ENCODE peak calls at places on chromosomes 5 and 9, in six cellular contexts. One of them, this sample, is unnamed.

GRCh38 chr5:78530342-78531096 is 118.1 kb downstream of the LHFPL2 start:
- DNase-seq in spleen: no peak
- DNase-seq in stomach: no peak
- DNase-seq in adrenal gland: peak
- DNase-seq in gastrocnemius medialis: no peak
- DNase-seq in GM12865: peak
- DNase-seq in this sample: no peak

GRCh38 chr5:14244721-14245518 is 101.8 kb downstream of the TRIO start:
- DNase-seq in spleen: no peak
- DNase-seq in stomach: no peak
- DNase-seq in adrenal gland: no peak
- DNase-seq in gastrocnemius medialis: no peak
- DNase-seq in GM12865: no peak
- DNase-seq in this sample: no peak

GRCh38 chr9:93122721-93123221 is 11.3 kb downstream of the NINJ1 start:
- DNase-seq in spleen: peak
- DNase-seq in stomach: no peak
- DNase-seq in adrenal gland: peak
- DNase-seq in gastrocnemius medialis: peak
- DNase-seq in GM12865: no peak
- DNase-seq in this sample: peak

GRCh38 chr9:108094676-108094993 is 605.1 kb upstream of the KLF4 start:
- DNase-seq in spleen: no peak
- DNase-seq in stomach: no peak
- DNase-seq in adrenal gland: no peak
- DNase-seq in gastrocnemius medialis: no peak
- DNase-seq in GM12865: no peak
- DNase-seq in this sample: no peak

GRCh38 chr5:37495210-37495609 is 116.1 kb downstream of the WDR70 start:
- DNase-seq in spleen: no peak
- DNase-seq in stomach: no peak
- DNase-seq in adrenal gland: no peak
- DNase-seq in gastrocnemius medialis: no peak
- DNase-seq in GM12865: no peak
- DNase-seq in this sample: no peak

GRCh38 chr5:92962752-92963151 is 618.3 kb downstream of the NR2F1-AS1 start:
- DNase-seq in spleen: no peak
- DNase-seq in stomach: no peak
- DNase-seq in adrenal gland: no peak
- DNase-seq in gastrocnemius medialis: no peak
- DNase-seq in GM12865: no peak
- DNase-seq in this sample: peak

GRCh38 chr5:147216552-147217154 is 18.2 kb upstream of the STK32A start:
- DNase-seq in spleen: no peak
- DNase-seq in stomach: no peak
- DNase-seq in adrenal gland: no peak
- DNase-seq in gastrocnemius medialis: no peak
- DNase-seq in GM12865: peak
- DNase-seq in this sample: no peak

GRCh38 chr5:154830219-154830595 is 20.2 kb downstream of the FAXDC2 start:
- DNase-seq in spleen: no peak
- DNase-seq in stomach: no peak
- DNase-seq in adrenal gland: no peak
- DNase-seq in gastrocnemius medialis: no peak
- DNase-seq in GM12865: no peak
- DNase-seq in this sample: no peak

GRCh38 chr9:91903126-91903911 is 46.7 kb downstream of the ROR2 start:
- DNase-seq in spleen: no peak
- DNase-seq in stomach: no peak
- DNase-seq in adrenal gland: no peak
- DNase-seq in gastrocnemius medialis: no peak
- DNase-seq in GM12865: no peak
- DNase-seq in this sample: no peak

GRCh38 chr5:63409737-63410136 is 552.5 kb downstream of the HTR1A start:
- DNase-seq in spleen: no peak
- DNase-seq in stomach: no peak
- DNase-seq in adrenal gland: no peak
- DNase-seq in gastrocnemius medialis: no peak
- DNase-seq in GM12865: no peak
- DNase-seq in this sample: no peak

GRCh38 chr9:79731483-79731882 is 159.7 kb downstream of the TLE4 start:
- DNase-seq in spleen: no peak
- DNase-seq in stomach: no peak
- DNase-seq in adrenal gland: no peak
- DNase-seq in gastrocnemius medialis: no peak
- DNase-seq in GM12865: peak
- DNase-seq in this sample: no peak

GRCh38 chr5:149406203-149406978 is 27.3 kb upstream of the IL17B start:
- DNase-seq in spleen: no peak
- DNase-seq in stomach: no peak
- DNase-seq in adrenal gland: no peak
- DNase-seq in gastrocnemius medialis: no peak
- DNase-seq in GM12865: no peak
- DNase-seq in this sample: no peak

GRCh38 chr9:127360829-127361228 is 36.1 kb upstream of the SLC2A8 start:
- DNase-seq in spleen: no peak
- DNase-seq in stomach: peak
- DNase-seq in adrenal gland: peak
- DNase-seq in gastrocnemius medialis: no peak
- DNase-seq in GM12865: peak
- DNase-seq in this sample: peak

GRCh38 chr9:121743441-121744001 is 92.1 kb downstream of the DAB2IP start:
- DNase-seq in spleen: peak
- DNase-seq in stomach: peak
- DNase-seq in adrenal gland: peak
- DNase-seq in gastrocnemius medialis: peak
- DNase-seq in GM12865: no peak
- DNase-seq in this sample: peak

GRCh38 chr5:87393331-87393730 is 19.4 kb downstream of the CCNH start:
- DNase-seq in spleen: no peak
- DNase-seq in stomach: no peak
- DNase-seq in adrenal gland: no peak
- DNase-seq in gastrocnemius medialis: no peak
- DNase-seq in GM12865: no peak
- DNase-seq in this sample: no peak

GRCh38 chr5:1552469-1553255 is 28.9 kb upstream of the LPCAT1 start:
- DNase-seq in spleen: no peak
- DNase-seq in stomach: no peak
- DNase-seq in adrenal gland: no peak
- DNase-seq in gastrocnemius medialis: no peak
- DNase-seq in GM12865: no peak
- DNase-seq in this sample: peak

GRCh38 chr9:14768561-14769234 is 46.2 kb upstream of the CER1 start:
- DNase-seq in spleen: no peak
- DNase-seq in stomach: no peak
- DNase-seq in adrenal gland: peak
- DNase-seq in gastrocnemius medialis: no peak
- DNase-seq in GM12865: peak
- DNase-seq in this sample: peak

GRCh38 chr9:114611516-114612271 is 603 bp downstream of the TMEM268 start:
- DNase-seq in spleen: peak
- DNase-seq in stomach: peak
- DNase-seq in adrenal gland: peak
- DNase-seq in gastrocnemius medialis: peak
- DNase-seq in GM12865: peak
- DNase-seq in this sample: peak

GRCh38 chr5:96823900-96824351 is 16.2 kb upstream of the ERAP1 start:
- DNase-seq in spleen: no peak
- DNase-seq in stomach: no peak
- DNase-seq in adrenal gland: no peak
- DNase-seq in gastrocnemius medialis: no peak
- DNase-seq in GM12865: no peak
- DNase-seq in this sample: no peak

GRCh38 chr9:126347911-126348760 is 21.5 kb downstream of the MVB12B start:
- DNase-seq in spleen: no peak
- DNase-seq in stomach: peak
- DNase-seq in adrenal gland: no peak
- DNase-seq in gastrocnemius medialis: no peak
- DNase-seq in GM12865: no peak
- DNase-seq in this sample: peak

GRCh38 chr9:137832830-137833590 is 44.6 kb upstream of the CACNA1B start:
- DNase-seq in spleen: no peak
- DNase-seq in stomach: no peak
- DNase-seq in adrenal gland: no peak
- DNase-seq in gastrocnemius medialis: no peak
- DNase-seq in GM12865: no peak
- DNase-seq in this sample: no peak

GRCh38 chr5:62143268-62144229 is 162.5 kb upstream of the KIF2A start:
- DNase-seq in spleen: no peak
- DNase-seq in stomach: no peak
- DNase-seq in adrenal gland: no peak
- DNase-seq in gastrocnemius medialis: no peak
- DNase-seq in GM12865: peak
- DNase-seq in this sample: no peak

GRCh38 chr5:64971538-64971937 is 202.8 kb downstream of the CWC27 start:
- DNase-seq in spleen: no peak
- DNase-seq in stomach: no peak
- DNase-seq in adrenal gland: no peak
- DNase-seq in gastrocnemius medialis: no peak
- DNase-seq in GM12865: peak
- DNase-seq in this sample: no peak

GRCh38 chr5:77015938-77016569 is 14.2 kb upstream of the AGGF1 start:
- DNase-seq in spleen: no peak
- DNase-seq in stomach: no peak
- DNase-seq in adrenal gland: no peak
- DNase-seq in gastrocnemius medialis: no peak
- DNase-seq in GM12865: peak
- DNase-seq in this sample: no peak

GRCh38 chr5:37777472-37778135 is 62.2 kb downstream of the GDNF start:
- DNase-seq in spleen: no peak
- DNase-seq in stomach: peak
- DNase-seq in adrenal gland: no peak
- DNase-seq in gastrocnemius medialis: no peak
- DNase-seq in GM12865: peak
- DNase-seq in this sample: no peak

GRCh38 chr5:1737790-1738405 is 61.7 kb downstream of the MRPL36 start:
- DNase-seq in spleen: no peak
- DNase-seq in stomach: peak
- DNase-seq in adrenal gland: no peak
- DNase-seq in gastrocnemius medialis: no peak
- DNase-seq in GM12865: peak
- DNase-seq in this sample: no peak

GRCh38 chr5:60516688-60517087 is 183.3 kb downstream of the DEPDC1B start:
- DNase-seq in spleen: no peak
- DNase-seq in stomach: no peak
- DNase-seq in adrenal gland: no peak
- DNase-seq in gastrocnemius medialis: no peak
- DNase-seq in GM12865: no peak
- DNase-seq in this sample: no peak

GRCh38 chr5:6401410-6401809 is 23.1 kb upstream of the MED10 start:
- DNase-seq in spleen: no peak
- DNase-seq in stomach: no peak
- DNase-seq in adrenal gland: no peak
- DNase-seq in gastrocnemius medialis: no peak
- DNase-seq in GM12865: no peak
- DNase-seq in this sample: no peak
- TF ChIP-seq CTCF in spleen: no peak
- TF ChIP-seq CTCF in stomach: no peak
- TF ChIP-seq CTCF in adrenal gland: no peak
- TF ChIP-seq CTCF in gastrocnemius medialis: no peak
- TF ChIP-seq CTCF in GM12865: no peak
- TF ChIP-seq CTCF in this sample: no peak

GRCh38 chr9:89604463-89605180 is at the start of gene GADD45G:
- DNase-seq in spleen: peak
- DNase-seq in stomach: peak
- DNase-seq in adrenal gland: peak
- DNase-seq in gastrocnemius medialis: peak
- DNase-seq in GM12865: peak
- DNase-seq in this sample: peak
- TF ChIP-seq CTCF in spleen: peak
- TF ChIP-seq CTCF in stomach: no peak
- TF ChIP-seq CTCF in adrenal gland: peak
- TF ChIP-seq CTCF in gastrocnemius medialis: no peak
- TF ChIP-seq CTCF in GM12865: no peak
- TF ChIP-seq CTCF in this sample: no peak

GRCh38 chr9:136779808-136780207 is 11.3 kb upstream of the TMEM141 start:
- DNase-seq in spleen: no peak
- DNase-seq in stomach: no peak
- DNase-seq in adrenal gland: no peak
- DNase-seq in gastrocnemius medialis: no peak
- DNase-seq in GM12865: no peak
- DNase-seq in this sample: no peak
- TF ChIP-seq CTCF in spleen: no peak
- TF ChIP-seq CTCF in stomach: no peak
- TF ChIP-seq CTCF in adrenal gland: no peak
- TF ChIP-seq CTCF in gastrocnemius medialis: no peak
- TF ChIP-seq CTCF in GM12865: no peak
- TF ChIP-seq CTCF in this sample: no peak

GRCh38 chr5:142206801-142207200 is 98.2 kb downstream of the NDFIP1 start:
- DNase-seq in spleen: peak
- DNase-seq in stomach: no peak
- DNase-seq in adrenal gland: no peak
- DNase-seq in gastrocnemius medialis: no peak
- DNase-seq in GM12865: no peak
- DNase-seq in this sample: peak
- TF ChIP-seq CTCF in spleen: no peak
- TF ChIP-seq CTCF in stomach: no peak
- TF ChIP-seq CTCF in adrenal gland: no peak
- TF ChIP-seq CTCF in gastrocnemius medialis: no peak
- TF ChIP-seq CTCF in GM12865: no peak
- TF ChIP-seq CTCF in this sample: no peak

GRCh38 chr9:37430841-37431597 is 8.5 kb downstream of the GRHPR start:
- DNase-seq in spleen: no peak
- DNase-seq in stomach: no peak
- DNase-seq in adrenal gland: no peak
- DNase-seq in gastrocnemius medialis: no peak
- DNase-seq in GM12865: no peak
- DNase-seq in this sample: no peak
- TF ChIP-seq CTCF in spleen: no peak
- TF ChIP-seq CTCF in stomach: no peak
- TF ChIP-seq CTCF in adrenal gland: peak
- TF ChIP-seq CTCF in gastrocnemius medialis: no peak
- TF ChIP-seq CTCF in GM12865: no peak
- TF ChIP-seq CTCF in this sample: no peak

GRCh38 chr5:151084363-151084762 is 3.5 kb upstream of the TNIP1 start:
- DNase-seq in spleen: peak
- DNase-seq in stomach: no peak
- DNase-seq in adrenal gland: no peak
- DNase-seq in gastrocnemius medialis: no peak
- DNase-seq in GM12865: no peak
- DNase-seq in this sample: no peak

GRCh38 chr5:151086905-151087360 is 6.1 kb upstream of the TNIP1 start:
- DNase-seq in spleen: peak
- DNase-seq in stomach: peak
- DNase-seq in adrenal gland: no peak
- DNase-seq in gastrocnemius medialis: no peak
- DNase-seq in GM12865: peak
- DNase-seq in this sample: no peak

GRCh38 chr5:151086192-151086869 is 5.5 kb upstream of the TNIP1 start:
- DNase-seq in spleen: peak
- DNase-seq in stomach: no peak
- DNase-seq in adrenal gland: no peak
- DNase-seq in gastrocnemius medialis: no peak
- DNase-seq in GM12865: no peak
- DNase-seq in this sample: no peak

GRCh38 chr5:151085517-151086031 is 4.7 kb upstream of the TNIP1 start:
- DNase-seq in spleen: peak
- DNase-seq in stomach: peak
- DNase-seq in adrenal gland: no peak
- DNase-seq in gastrocnemius medialis: peak
- DNase-seq in GM12865: peak
- DNase-seq in this sample: peak

GRCh38 chr5:151087475-151087874 is 6.6 kb upstream of the TNIP1 start:
- DNase-seq in spleen: no peak
- DNase-seq in stomach: no peak
- DNase-seq in adrenal gland: no peak
- DNase-seq in gastrocnemius medialis: no peak
- DNase-seq in GM12865: no peak
- DNase-seq in this sample: no peak
- TF ChIP-seq CTCF in spleen: no peak
- TF ChIP-seq CTCF in stomach: no peak
- TF ChIP-seq CTCF in adrenal gland: no peak
- TF ChIP-seq CTCF in gastrocnemius medialis: no peak
- TF ChIP-seq CTCF in GM12865: no peak
- TF ChIP-seq CTCF in this sample: no peak